ENCODE peak calls at places on chromosomes 7 and 10, in six cellular contexts. A is ascending aorta, S is right lobe of liver, D is A549, O is prostate gland, U is psoas muscle. L is an unnamed sample.

GRCh38 chr10:96585726-96586418 is 940 bp downstream of the TM9SF3 start:
- DNase-seq in O (peak; percentile 51), D (no peak), U (no peak), A (no peak), S (no peak), L (no peak)

GRCh38 chr7:44114586-44115310 is 8.6 kb downstream of the POLD2 start:
- DNase-seq in U (peak; percentile 82), D (no peak), O (no peak), A (no peak), S (no peak), L (no peak)

GRCh38 chr7:27526991-27527722 is 135.5 kb downstream of the HIBADH start:
- DNase-seq in U (no peak), A (no peak), S (no peak), D (no peak), O (no peak), L (no peak)

GRCh38 chr7:17497549-17498193 is 199.2 kb downstream of the AHR start:
- DNase-seq in A (no peak), U (no peak), S (no peak), D (no peak), O (no peak), L (no peak)

GRCh38 chr7:127678947-127679346 is 27.0 kb downstream of the SND1 start:
- DNase-seq in O (no peak), U (no peak), S (no peak), A (no peak), D (no peak), L (no peak)

GRCh38 chr7:81606078-81606863 is 163.6 kb downstream of the HGF start:
- DNase-seq in A (no peak), U (no peak), S (no peak), O (no peak), D (no peak), L (no peak)

GRCh38 chr10:83680470-83680891 is 458.8 kb upstream of the GHITM start:
- DNase-seq in U (no peak), O (no peak), D (no peak), A (no peak), S (no peak), L (no peak)

GRCh38 chr10:86969421-86970041 is 1.2 kb downstream of the ADIRF start:
- DNase-seq in A (peak; percentile 72), O (no peak), S (no peak), U (peak; percentile 74), D (no peak), L (peak; percentile 79)

GRCh38 chr10:34319197-34319846 is 495.8 kb downstream of the PARD3 start:
- DNase-seq in A (no peak), S (no peak), O (peak; percentile 64), D (no peak), U (no peak), L (no peak)

GRCh38 chr7:2012981-2013380 is 219.8 kb downstream of the MAD1L1 start:
- DNase-seq in A (peak; percentile 58), S (peak; percentile 64), D (no peak), U (peak; percentile 63), O (no peak), L (peak; percentile 60)

GRCh38 chr10:131242007-131242406 is 69.5 kb downstream of the TCERG1L start:
- DNase-seq in D (peak; percentile 21), U (no peak), A (no peak), O (no peak), S (peak; percentile 50), L (no peak)

DNA sequence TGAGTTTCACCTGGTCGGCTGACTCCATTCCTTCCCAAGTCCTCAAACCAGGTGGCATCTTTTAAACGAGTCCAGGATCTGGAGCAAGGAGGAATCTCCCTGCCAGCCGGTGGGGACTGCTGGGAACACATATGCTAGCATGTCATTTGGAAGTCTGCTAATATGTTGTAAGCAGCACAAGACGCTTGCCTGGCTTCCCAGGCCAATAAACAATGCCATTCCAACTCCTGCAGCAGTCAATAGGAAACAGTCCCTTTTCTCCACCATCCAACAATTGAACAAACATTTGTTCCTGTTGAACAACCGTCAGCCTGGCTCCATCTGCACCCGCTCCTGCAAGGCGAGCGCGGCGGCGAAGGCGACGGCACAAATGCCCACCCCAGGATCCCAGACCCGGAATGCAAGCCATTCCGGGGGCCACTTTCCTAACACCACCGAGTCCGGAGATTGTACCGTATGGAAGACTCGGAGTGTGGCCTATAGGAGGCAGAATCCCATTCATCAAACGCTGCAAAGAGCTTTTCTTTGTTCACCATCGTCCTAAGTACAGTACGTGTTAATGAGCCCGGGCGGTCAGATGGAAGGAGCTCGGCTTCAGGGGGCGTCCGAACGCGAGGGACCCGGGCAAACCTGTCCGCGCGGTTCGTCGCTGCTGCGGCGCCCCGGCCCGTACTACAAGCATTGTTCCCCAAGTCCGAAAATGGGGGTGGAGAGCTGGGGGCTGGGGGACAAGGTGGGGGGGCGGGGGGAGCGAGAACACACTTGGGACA is 1.6 kb downstream of the FAM53B start:
- DNase-seq in D (peak; percentile 54), O (no peak), U (peak; percentile 78), A (peak; percentile 68), S (no peak), L (no peak)
- TF ChIP-seq CTCF in D (peak; percentile 35), O (no peak), U (no peak), A (no peak), S (no peak), L (no peak)

GRCh38 chr7:114082567-114082933 is 163.7 kb upstream of the PPP1R3A start:
- DNase-seq in A (no peak), D (no peak), U (no peak), S (no peak), O (no peak), L (no peak)
- H3K27ac ChIP-seq in A (peak overlapping the region; percentile 98), D (no peak overlapping the region), U (peak overlapping the region; percentile 93), S (peak overlapping the region; percentile 97), O (no peak overlapping the region), L (no peak overlapping the region)

GRCh38 chr10:58665361-58665760 is 152.7 kb downstream of the BICC1 start:
- DNase-seq in U (no peak), A (no peak), D (no peak), O (no peak), S (no peak), L (no peak)
- H3K4me3 ChIP-seq in U (peak overlapping the region; percentile 51), A (peak overlapping the region; percentile 48), D (no peak overlapping the region), O (no peak overlapping the region), S (peak overlapping the region; percentile 42), L (no peak overlapping the region)

DNA sequence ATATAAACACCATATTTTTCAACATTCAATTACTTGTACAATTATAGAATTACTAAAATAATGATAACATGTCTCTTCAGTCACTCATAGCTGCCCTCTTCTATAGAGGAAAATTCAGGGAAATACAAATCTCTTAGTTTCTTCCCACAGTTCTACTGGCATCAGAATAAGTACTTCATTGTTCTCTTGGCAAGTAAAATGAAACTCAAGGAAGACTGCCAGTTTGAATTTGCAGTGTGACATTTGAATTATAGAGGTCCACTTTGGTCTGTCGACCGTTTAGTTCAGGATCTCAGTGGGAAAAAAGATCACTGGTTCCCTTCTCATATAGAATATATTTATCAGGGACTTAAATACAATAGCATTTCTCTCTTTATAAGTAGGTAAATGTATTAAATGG is 114.6 kb downstream of the PON1 start:
- DNase-seq in A (no peak), D (no peak), O (no peak), S (no peak), U (no peak), L (no peak)
- TF ChIP-seq CTCF in A (no peak), D (no peak), O (no peak), S (no peak), U (no peak), L (no peak)

DNA sequence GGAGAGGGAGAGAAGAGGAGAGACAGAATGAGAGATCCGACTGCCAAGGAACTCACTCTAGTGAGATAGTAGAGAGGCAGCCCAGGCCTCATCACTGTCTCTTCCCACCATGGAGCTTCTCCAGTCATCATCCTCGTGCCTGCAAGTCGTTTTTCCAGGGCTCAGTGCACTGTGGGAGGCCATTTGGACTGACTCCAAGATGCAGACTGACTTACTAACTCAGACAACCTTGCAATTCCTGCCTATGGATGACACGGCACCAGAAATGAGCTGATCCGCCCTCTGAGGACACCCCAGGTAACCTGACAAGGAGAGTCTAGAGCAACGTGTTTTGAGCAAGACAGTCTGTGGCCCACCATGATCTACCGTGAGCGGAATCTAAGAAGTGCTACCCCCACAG is 154.9 kb downstream of the GLI3 start:
- DNase-seq in S (no peak), U (no peak), O (no peak), D (no peak), A (no peak), L (no peak)
- H3K27ac ChIP-seq in S (no peak overlapping the region), U (no peak overlapping the region), O (no peak overlapping the region), D (no peak overlapping the region), A (no peak overlapping the region), L (no peak overlapping the region)

DNA sequence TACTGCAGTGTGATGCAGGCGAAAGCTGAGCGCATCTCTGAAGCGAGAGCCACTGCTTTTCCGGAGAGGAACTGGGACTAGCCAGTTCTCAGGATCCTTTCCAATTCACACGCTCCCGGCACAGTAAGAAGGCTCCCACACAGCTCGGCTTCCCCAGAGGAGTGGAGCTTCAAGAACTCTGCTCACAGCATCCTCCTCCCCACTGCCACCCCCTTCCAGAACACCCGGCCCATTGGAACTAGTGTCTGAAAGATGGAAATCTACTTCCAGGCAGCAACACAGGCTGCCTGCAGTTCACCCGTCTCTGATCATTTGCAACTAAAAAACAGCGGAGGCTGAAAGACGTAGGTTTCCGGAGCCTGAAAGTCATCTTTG is at the start of gene DGKB:
- DNase-seq in U (peak; percentile 52), A (no peak), S (no peak), O (no peak), D (no peak), L (no peak)
- H3K4me3 ChIP-seq in U (peak within 1 kb of the TSS; percentile 53), A (peak within 1 kb of the TSS; percentile 35), S (no peak within 1 kb of the TSS), O (no peak within 1 kb of the TSS), D (no peak within 1 kb of the TSS), L (peak within 1 kb of the TSS; percentile 57)

DNA sequence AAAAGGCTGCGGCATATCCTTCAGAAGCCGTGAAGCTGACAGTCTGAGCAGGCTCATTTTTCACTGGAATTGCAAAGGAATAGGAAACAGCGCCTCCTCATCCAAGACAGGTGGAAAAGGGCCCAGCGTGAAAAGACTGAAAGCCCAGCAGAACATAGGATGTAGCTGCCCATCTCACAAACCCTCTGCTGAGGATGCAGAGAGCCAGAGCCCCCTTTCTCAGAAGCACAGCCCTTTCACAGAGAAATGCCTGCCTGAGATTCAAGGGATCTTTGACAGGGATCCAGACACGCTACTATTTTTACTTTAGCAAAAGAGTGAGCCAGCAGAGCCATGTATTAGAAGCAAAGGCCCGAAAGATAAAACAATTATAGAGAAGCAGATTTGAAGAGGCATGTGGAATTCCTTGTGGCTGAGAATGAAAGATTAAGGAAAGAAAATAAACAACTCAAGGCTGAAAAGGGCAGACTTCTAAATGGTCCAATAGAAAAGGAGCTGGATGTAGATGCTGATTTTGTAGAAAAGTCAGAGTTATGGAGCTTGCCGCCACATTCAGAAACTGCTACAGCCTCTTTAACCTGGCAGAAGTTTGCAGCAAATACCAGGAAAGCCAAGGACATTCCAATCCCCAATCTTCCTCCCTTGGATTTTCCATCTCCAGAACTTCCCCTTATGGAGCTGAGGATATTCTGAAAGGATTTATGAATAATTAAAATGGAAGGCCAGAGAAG is 36.9 kb downstream of the GDI2 start:
- DNase-seq in U (no peak), D (no peak), O (no peak), A (no peak), S (no peak), L (no peak)
- TF ChIP-seq CTCF in U (no peak), D (peak; percentile 17), O (no peak), A (peak; percentile 38), S (no peak), L (no peak)

GRCh38 chr10:70886921-70887665 is 1.3 kb downstream of the PCBD1 start:
- DNase-seq in U (no peak), D (no peak), S (no peak), A (no peak), O (no peak), L (no peak)
- H3K27ac ChIP-seq in U (peak overlapping the region; percentile 95), D (peak overlapping the region; percentile 94), S (peak overlapping the region; percentile 100), A (peak overlapping the region; percentile 96), O (peak overlapping the region; percentile 89), L (peak overlapping the region; percentile 96)